ENCODE peak calls at places on chromosomes 1 and 21, in seven cellular contexts. One of them, this sample, is unnamed.

GRCh38 chr1:32399853-32400252 is 5.6 kb upstream of the BSDC1 start:
- DNase-seq in fibroblast of mammary gland: no peak
- DNase-seq in tibial artery: no peak
- DNase-seq in adipocyte: no peak
- DNase-seq in OCI-LY7: no peak
- DNase-seq in HAP-1: no peak
- DNase-seq in AG10803: no peak
- DNase-seq in this sample: no peak

GRCh38 chr1:145962157-145963102 is 1.9 kb downstream of the ANKRD34A start:
- DNase-seq in fibroblast of mammary gland: no peak
- DNase-seq in tibial artery: peak
- DNase-seq in adipocyte: peak
- DNase-seq in OCI-LY7: no peak
- DNase-seq in HAP-1: no peak
- DNase-seq in AG10803: no peak
- DNase-seq in this sample: no peak

GRCh38 chr21:45977396-45977795 is 4.2 kb upstream of the COL6A1 start:
- DNase-seq in fibroblast of mammary gland: no peak
- DNase-seq in tibial artery: peak
- DNase-seq in adipocyte: peak
- DNase-seq in OCI-LY7: no peak
- DNase-seq in HAP-1: no peak
- DNase-seq in AG10803: no peak
- DNase-seq in this sample: no peak

GRCh38 chr1:59128239-59128736 is 168.6 kb upstream of the FGGY start:
- DNase-seq in fibroblast of mammary gland: peak
- DNase-seq in tibial artery: no peak
- DNase-seq in adipocyte: peak
- DNase-seq in OCI-LY7: no peak
- DNase-seq in HAP-1: no peak
- DNase-seq in AG10803: no peak
- DNase-seq in this sample: no peak

GRCh38 chr1:210264521-210265380 is 32.2 kb downstream of the SERTAD4 start:
- DNase-seq in fibroblast of mammary gland: no peak
- DNase-seq in tibial artery: no peak
- DNase-seq in adipocyte: no peak
- DNase-seq in OCI-LY7: no peak
- DNase-seq in HAP-1: no peak
- DNase-seq in AG10803: peak
- DNase-seq in this sample: no peak

GRCh38 chr1:12594966-12595838 is 22.8 kb downstream of the DHRS3 start:
- DNase-seq in fibroblast of mammary gland: peak
- DNase-seq in tibial artery: peak
- DNase-seq in adipocyte: peak
- DNase-seq in OCI-LY7: no peak
- DNase-seq in HAP-1: no peak
- DNase-seq in AG10803: peak
- DNase-seq in this sample: no peak

GRCh38 chr1:79422726-79423125 is 416.2 kb upstream of the ADGRL4 start:
- DNase-seq in fibroblast of mammary gland: no peak
- DNase-seq in tibial artery: no peak
- DNase-seq in adipocyte: no peak
- DNase-seq in OCI-LY7: no peak
- DNase-seq in HAP-1: no peak
- DNase-seq in AG10803: no peak
- DNase-seq in this sample: no peak

GRCh38 chr1:2459757-2460156 is 16.3 kb upstream of the PLCH2 start:
- DNase-seq in fibroblast of mammary gland: peak
- DNase-seq in tibial artery: no peak
- DNase-seq in adipocyte: no peak
- DNase-seq in OCI-LY7: no peak
- DNase-seq in HAP-1: no peak
- DNase-seq in AG10803: no peak
- DNase-seq in this sample: no peak

GRCh38 chr21:25512095-25513086 is 94.9 kb downstream of the MRPL39 start:
- DNase-seq in fibroblast of mammary gland: no peak
- DNase-seq in tibial artery: peak
- DNase-seq in adipocyte: no peak
- DNase-seq in OCI-LY7: no peak
- DNase-seq in HAP-1: peak
- DNase-seq in AG10803: no peak
- DNase-seq in this sample: no peak

GRCh38 chr1:114207635-114208034 is 54.0 kb upstream of the SYT6 start:
- DNase-seq in fibroblast of mammary gland: no peak
- DNase-seq in tibial artery: no peak
- DNase-seq in adipocyte: no peak
- DNase-seq in OCI-LY7: no peak
- DNase-seq in HAP-1: no peak
- DNase-seq in AG10803: no peak
- DNase-seq in this sample: no peak

GRCh38 chr1:58398714-58399113 is 147.8 kb downstream of the OMA1 start:
- DNase-seq in fibroblast of mammary gland: no peak
- DNase-seq in tibial artery: no peak
- DNase-seq in adipocyte: no peak
- DNase-seq in OCI-LY7: no peak
- DNase-seq in HAP-1: no peak
- DNase-seq in AG10803: no peak
- DNase-seq in this sample: no peak

GRCh38 chr1:16724718-16725438 is 15.4 kb upstream of the RNU1-4 start:
- DNase-seq in fibroblast of mammary gland: no peak
- DNase-seq in tibial artery: no peak
- DNase-seq in adipocyte: no peak
- DNase-seq in OCI-LY7: no peak
- DNase-seq in HAP-1: no peak
- DNase-seq in AG10803: no peak
- DNase-seq in this sample: no peak

GRCh38 chr1:185045793-185046441 is 559 bp downstream of the RNF2 start:
- DNase-seq in fibroblast of mammary gland: peak
- DNase-seq in tibial artery: peak
- DNase-seq in adipocyte: peak
- DNase-seq in OCI-LY7: peak
- DNase-seq in HAP-1: peak
- DNase-seq in AG10803: peak
- DNase-seq in this sample: no peak

GRCh38 chr1:8595919-8596318 is 221.5 kb downstream of the RERE start:
- DNase-seq in fibroblast of mammary gland: no peak
- DNase-seq in tibial artery: no peak
- DNase-seq in adipocyte: no peak
- DNase-seq in OCI-LY7: no peak
- DNase-seq in HAP-1: no peak
- DNase-seq in AG10803: no peak
- DNase-seq in this sample: no peak
- H3K4me3 ChIP-seq in fibroblast of mammary gland: no peak
- H3K4me3 ChIP-seq in tibial artery: no peak
- H3K4me3 ChIP-seq in adipocyte: no peak
- H3K4me3 ChIP-seq in OCI-LY7: no peak
- H3K4me3 ChIP-seq in HAP-1: no peak
- H3K4me3 ChIP-seq in AG10803: no peak
- H3K4me3 ChIP-seq in this sample: no peak

GRCh38 chr1:22952694-22953391 is 19.8 kb downstream of the LACTBL1 start:
- DNase-seq in fibroblast of mammary gland: no peak
- DNase-seq in tibial artery: no peak
- DNase-seq in adipocyte: no peak
- DNase-seq in OCI-LY7: no peak
- DNase-seq in HAP-1: no peak
- DNase-seq in AG10803: no peak
- DNase-seq in this sample: no peak
- H3K4me3 ChIP-seq in fibroblast of mammary gland: no peak
- H3K4me3 ChIP-seq in tibial artery: no peak
- H3K4me3 ChIP-seq in adipocyte: no peak
- H3K4me3 ChIP-seq in OCI-LY7: no peak
- H3K4me3 ChIP-seq in HAP-1: no peak
- H3K4me3 ChIP-seq in AG10803: no peak
- H3K4me3 ChIP-seq in this sample: no peak

GRCh38 chr1:18211764-18212163 is 104.2 kb downstream of the IGSF21 start:
- DNase-seq in fibroblast of mammary gland: no peak
- DNase-seq in tibial artery: no peak
- DNase-seq in adipocyte: no peak
- DNase-seq in OCI-LY7: no peak
- DNase-seq in HAP-1: no peak
- DNase-seq in AG10803: no peak
- DNase-seq in this sample: no peak
- H3K4me3 ChIP-seq in fibroblast of mammary gland: no peak
- H3K4me3 ChIP-seq in tibial artery: no peak
- H3K4me3 ChIP-seq in adipocyte: no peak
- H3K4me3 ChIP-seq in OCI-LY7: no peak
- H3K4me3 ChIP-seq in HAP-1: no peak
- H3K4me3 ChIP-seq in AG10803: no peak
- H3K4me3 ChIP-seq in this sample: no peak

DNA sequence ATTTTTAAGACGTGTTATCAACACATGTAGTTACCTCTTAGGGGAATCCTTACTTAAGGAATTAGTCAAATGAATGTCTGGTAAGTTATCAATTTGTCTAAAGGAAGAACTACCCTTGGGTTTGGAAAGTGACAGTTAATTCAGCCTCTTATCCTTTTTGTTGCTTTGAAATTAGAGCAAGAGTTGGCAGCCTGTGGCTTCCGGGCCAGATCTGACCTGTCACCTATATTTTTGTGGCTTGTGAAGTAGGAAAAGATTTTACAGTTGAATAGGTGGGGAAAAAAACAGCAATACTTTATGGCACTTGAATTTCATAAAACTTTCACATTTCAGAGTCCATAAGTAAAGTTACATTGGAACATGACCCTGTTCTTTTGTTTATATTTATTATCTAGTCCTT is 5.5 kb downstream of the MRPS6 start:
- DNase-seq in fibroblast of mammary gland: no peak
- DNase-seq in tibial artery: no peak
- DNase-seq in adipocyte: no peak
- DNase-seq in OCI-LY7: no peak
- DNase-seq in HAP-1: no peak
- DNase-seq in AG10803: no peak
- DNase-seq in this sample: no peak
- H3K4me3 ChIP-seq in fibroblast of mammary gland: no peak
- H3K4me3 ChIP-seq in tibial artery: no peak
- H3K4me3 ChIP-seq in adipocyte: peak
- H3K4me3 ChIP-seq in OCI-LY7: no peak
- H3K4me3 ChIP-seq in HAP-1: no peak
- H3K4me3 ChIP-seq in AG10803: no peak
- H3K4me3 ChIP-seq in this sample: no peak

GRCh38 chr1:170692866-170693575 is 29.1 kb downstream of the PRRX1 start:
- DNase-seq in fibroblast of mammary gland: peak
- DNase-seq in tibial artery: no peak
- DNase-seq in adipocyte: peak
- DNase-seq in OCI-LY7: no peak
- DNase-seq in HAP-1: no peak
- DNase-seq in AG10803: peak
- DNase-seq in this sample: no peak
- H3K4me3 ChIP-seq in fibroblast of mammary gland: no peak
- H3K4me3 ChIP-seq in tibial artery: no peak
- H3K4me3 ChIP-seq in adipocyte: peak
- H3K4me3 ChIP-seq in OCI-LY7: no peak
- H3K4me3 ChIP-seq in HAP-1: no peak
- H3K4me3 ChIP-seq in AG10803: no peak
- H3K4me3 ChIP-seq in this sample: no peak

DNA sequence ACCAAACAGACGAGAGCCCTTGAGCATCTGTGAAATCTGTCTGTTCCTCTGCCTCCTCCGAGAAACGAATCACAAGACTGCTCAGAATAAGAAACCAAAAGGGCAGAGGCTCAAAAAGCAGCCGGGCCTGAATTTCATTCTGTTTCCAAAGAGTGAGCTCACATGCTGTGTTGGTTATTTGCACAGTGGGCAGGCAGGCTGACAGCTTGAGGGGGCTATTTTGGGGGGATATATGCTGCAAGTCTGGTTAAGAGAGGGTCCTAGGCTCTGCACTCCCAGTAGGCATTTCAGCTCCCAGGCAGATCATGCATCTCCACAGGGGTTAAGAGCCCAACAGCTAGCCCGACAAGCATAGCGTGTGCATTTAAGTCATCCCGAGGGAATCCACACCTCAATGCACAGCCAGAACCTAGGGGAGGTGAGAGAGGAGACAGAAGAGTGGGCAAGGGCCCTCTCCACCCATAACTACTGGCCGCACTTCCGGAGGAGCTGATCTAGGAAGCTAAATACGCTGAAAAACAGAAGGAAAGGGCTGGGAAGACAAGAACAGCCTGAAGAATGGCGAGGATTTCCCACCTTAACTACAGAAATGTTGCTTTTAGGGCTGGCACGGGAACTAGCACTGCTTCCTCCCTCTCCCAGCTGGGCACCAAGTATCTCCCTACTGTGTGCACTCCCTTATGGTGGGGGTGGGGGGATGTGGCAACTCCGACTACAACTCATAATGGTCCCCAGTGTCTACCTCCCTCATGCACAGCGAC is 3.7 kb downstream of the PGBD5 start:
- DNase-seq in fibroblast of mammary gland: no peak
- DNase-seq in tibial artery: no peak
- DNase-seq in adipocyte: no peak
- DNase-seq in OCI-LY7: no peak
- DNase-seq in HAP-1: no peak
- DNase-seq in AG10803: no peak
- DNase-seq in this sample: no peak
- H3K4me3 ChIP-seq in fibroblast of mammary gland: no peak
- H3K4me3 ChIP-seq in tibial artery: no peak
- H3K4me3 ChIP-seq in adipocyte: no peak
- H3K4me3 ChIP-seq in OCI-LY7: no peak
- H3K4me3 ChIP-seq in HAP-1: no peak
- H3K4me3 ChIP-seq in AG10803: no peak
- H3K4me3 ChIP-seq in this sample: no peak

DNA sequence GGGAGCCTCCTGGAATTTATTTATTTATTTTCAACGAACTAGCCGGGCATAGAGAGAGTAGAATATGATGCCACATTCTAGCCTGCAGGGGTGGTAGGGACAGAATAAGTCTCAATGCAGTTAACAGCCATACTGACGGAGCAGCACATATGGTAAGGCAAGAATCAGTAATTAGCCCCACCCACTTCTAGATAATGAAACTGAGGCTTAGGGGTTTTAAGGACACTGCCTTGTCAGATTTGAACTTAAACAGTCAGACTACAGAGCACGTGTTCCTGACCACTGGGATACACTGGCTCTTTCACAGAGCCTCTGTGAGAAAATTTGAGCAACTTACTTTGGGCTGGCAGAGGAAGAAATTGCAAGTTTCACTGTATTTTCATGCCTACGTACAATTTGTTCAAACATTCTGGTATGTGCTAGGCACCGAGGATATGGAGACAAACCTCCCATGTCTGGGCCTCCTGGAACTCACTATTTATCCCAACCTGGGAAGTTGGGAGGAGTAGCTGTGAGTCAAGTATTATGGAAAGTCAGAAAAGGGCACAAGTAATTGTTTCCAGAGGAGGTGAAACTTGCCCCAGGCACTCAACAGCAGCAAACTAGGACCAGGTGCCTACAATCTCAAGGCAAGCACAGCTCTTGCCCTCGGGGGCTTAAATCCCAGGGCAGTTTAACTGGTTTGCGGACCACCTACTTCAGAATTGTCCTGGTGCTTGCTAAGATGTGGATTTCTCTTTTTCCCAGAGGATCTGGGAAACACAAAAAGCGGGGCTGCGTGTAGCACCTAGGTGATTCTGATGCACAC is 1.6 kb upstream of the CLIC4 start:
- DNase-seq in fibroblast of mammary gland: peak
- DNase-seq in tibial artery: no peak
- DNase-seq in adipocyte: peak
- DNase-seq in OCI-LY7: peak
- DNase-seq in HAP-1: peak
- DNase-seq in AG10803: peak
- DNase-seq in this sample: no peak
- H3K4me3 ChIP-seq in fibroblast of mammary gland: no peak
- H3K4me3 ChIP-seq in tibial artery: no peak
- H3K4me3 ChIP-seq in adipocyte: peak
- H3K4me3 ChIP-seq in OCI-LY7: peak
- H3K4me3 ChIP-seq in HAP-1: no peak
- H3K4me3 ChIP-seq in AG10803: peak
- H3K4me3 ChIP-seq in this sample: no peak

This sample was measured in epithelial cell of proximal tubule.